ENCODE peak calls at places on chromosomes 4 and X, in four cellular contexts. C, Y, V and J are unnamed samples.
A peak's percentile ranks its signal among the peaks of the same experiment; 100 is the strongest.

GRCh38 chrX:119667111-119667928 is 25.6 kb downstream of the SEPTIN6 start:
- DNase-seq in Y (no peak), V (no peak), C (no peak), J (no peak)

GRCh38 chrX:13015536-13016236 is 28.7 kb downstream of the FAM9C start:
- DNase-seq in Y (no peak), V (no peak), C (no peak), J (no peak)

GRCh38 chrX:39532761-39533160 is 565.0 kb downstream of the BCOR start:
- DNase-seq in V (no peak), C (no peak), Y (no peak), J (no peak)

GRCh38 chr4:165464813-165465381 is 86.1 kb downstream of the CPE start:
- DNase-seq in V (peak; percentile 21), C (no peak), Y (no peak), J (peak; percentile 55)

GRCh38 chr4:138291431-138291830 is 49.3 kb upstream of the SLC7A11 start:
- DNase-seq in Y (no peak), V (no peak), C (no peak), J (no peak)

GRCh38 chrX:110087485-110088356 is 84.8 kb downstream of the TMEM164 start:
- DNase-seq in Y (no peak), C (peak; percentile 80), V (no peak), J (no peak)

GRCh38 chr4:152102184-152103000 is 341.6 kb upstream of the GATB start:
- DNase-seq in C (no peak), V (no peak), Y (no peak), J (no peak)

GRCh38 chr4:155572106-155572703 is 94.4 kb upstream of the GUCY1A1 start:
- DNase-seq in V (no peak), C (no peak), Y (no peak), J (no peak)

GRCh38 chr4:109701566-109702399 is 1.5 kb downstream of the CASP6 start:
- DNase-seq in C (no peak), V (no peak), Y (no peak), J (peak; percentile 29)

GRCh38 chr4:22348410-22348809 is 167.5 kb downstream of the ADGRA3 start:
- DNase-seq in C (peak; percentile 7), Y (no peak), V (no peak), J (no peak)

GRCh38 chr4:40908297-40908696 is 158.5 kb downstream of the NSUN7 start:
- DNase-seq in Y (no peak), V (no peak), C (no peak), J (no peak)

GRCh38 chr4:54958236-54958635 is 167.2 kb downstream of the KDR start:
- DNase-seq in V (no peak), C (no peak), Y (no peak), J (no peak)

GRCh38 chr4:76108467-76109181 is 34.1 kb downstream of the ART3 start:
- DNase-seq in Y (no peak), C (no peak), V (no peak), J (no peak)

GRCh38 chr4:134935320-134935719 is 733.7 kb upstream of the PABPC4L start:
- DNase-seq in C (no peak), V (no peak), Y (no peak), J (no peak)

GRCh38 chr4:105088110-105088879 is 58.4 kb upstream of the TET2 start:
- DNase-seq in Y (no peak), V (no peak), C (peak; percentile 78), J (no peak)

GRCh38 chr4:174352405-174352804 is 68.7 kb downstream of the CEP44 start:
- DNase-seq in V (no peak), C (no peak), Y (no peak), J (no peak)

GRCh38 chr4:138875886-138876608 is 139.5 kb upstream of the NOCT start:
- DNase-seq in V (no peak), C (peak; percentile 79), Y (no peak), J (no peak)

GRCh38 chr4:71229477-71230257 is 109.2 kb upstream of the SLC4A4 start:
- DNase-seq in V (peak; percentile 52), Y (no peak), C (no peak), J (peak; percentile 48)

GRCh38 chrX:17919896-17920446 is 58.9 kb upstream of the RAI2 start:
- DNase-seq in Y (no peak), V (no peak), C (no peak), J (no peak)

GRCh38 chr4:39410415-39410814 is 3.7 kb downstream of the KLB start:
- DNase-seq in V (no peak), C (no peak), Y (no peak), J (no peak)

GRCh38 chr4:169803417-169803816 is 45.7 kb upstream of the HPF1 start:
- DNase-seq in V (no peak), C (no peak), Y (no peak), J (no peak)

GRCh38 chrX:42096262-42096939 is 173.0 kb upstream of the CASK start:
- DNase-seq in Y (peak; percentile 78), C (peak; percentile 90), V (peak; percentile 11), J (no peak)

GRCh38 chrX:97310373-97310772 is 426.7 kb downstream of the RPA4 start:
- DNase-seq in C (no peak), Y (no peak), V (no peak), J (no peak)

GRCh38 chr4:998096-998691 is 5.0 kb upstream of the SLC26A1 start:
- DNase-seq in V (peak; percentile 21), Y (no peak), C (no peak), J (no peak)

GRCh38 chr4:93373893-93374860 is 454.4 kb upstream of the ATOH1 start:
- DNase-seq in C (no peak), Y (no peak), V (no peak), J (no peak)

GRCh38 chr4:103292959-103293358 is 94.8 kb upstream of the CENPE start:
- DNase-seq in V (no peak), C (no peak), Y (no peak), J (no peak)

DNA sequence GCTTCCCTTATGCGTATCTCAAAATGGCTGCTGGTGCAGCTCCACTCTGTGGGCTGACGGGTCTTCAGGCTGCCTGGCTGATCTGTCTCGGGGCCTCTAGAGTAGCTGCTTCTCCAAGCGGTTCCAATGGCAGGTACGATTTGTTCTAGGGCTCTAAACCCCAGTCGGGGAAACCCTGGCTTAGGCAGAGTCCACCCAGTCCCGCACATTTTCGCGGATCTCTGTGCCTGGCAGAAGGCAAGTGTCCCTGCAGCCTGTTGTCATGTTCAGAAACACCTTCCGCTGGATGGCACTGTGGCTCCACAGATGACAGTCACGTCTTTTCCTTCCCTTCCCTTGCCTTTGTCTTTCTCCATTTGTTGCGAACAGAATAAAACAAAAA is 54.4 kb downstream of the NBDY start:
- DNase-seq in V (peak; percentile 86), Y (peak; percentile 78), C (no peak), J (peak; percentile 36)
- TF ChIP-seq CTCF in V (no peak), Y (peak; percentile 20), C (peak; percentile 40), J (peak; percentile 53)

GRCh38 chr4:90030953-90031352 is 96.2 kb upstream of the CCSER1 start:
- DNase-seq in V (no peak), C (no peak), Y (no peak), J (no peak)
- TF ChIP-seq CTCF in V (no peak), C (no peak), Y (no peak), J (no peak)

GRCh38 chrX:15384304-15384703 is at the start of gene VEGFD:
- DNase-seq in Y (no peak), V (no peak), C (no peak), J (no peak)

GRCh38 chrX:15376956-15377355 is 7.3 kb downstream of the VEGFD start:
- DNase-seq in C (no peak), Y (no peak), V (no peak), J (no peak)

DNA sequence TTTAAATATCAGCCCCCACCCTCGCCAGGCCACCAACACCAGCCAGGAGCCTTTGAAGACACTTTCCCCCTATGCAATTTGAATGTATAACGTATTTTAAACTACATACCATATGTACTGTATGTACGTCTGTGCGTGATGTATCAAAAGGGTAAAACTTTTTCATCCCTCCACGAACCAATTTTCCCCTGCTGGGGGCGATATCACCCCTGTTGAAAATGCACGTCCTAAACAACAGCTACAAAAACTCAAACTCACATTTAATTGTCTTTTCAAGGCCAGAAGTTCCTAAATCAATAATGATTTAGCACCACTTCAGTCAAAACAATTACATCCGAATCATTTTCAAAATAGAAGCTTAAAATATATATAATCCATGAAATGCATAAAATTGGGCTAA is 1.4 kb downstream of the VEGFD start:
- DNase-seq in C (no peak), Y (no peak), V (no peak), J (no peak)
- TF ChIP-seq CTCF in C (no peak), Y (no peak), V (no peak), J (no peak)

DNA sequence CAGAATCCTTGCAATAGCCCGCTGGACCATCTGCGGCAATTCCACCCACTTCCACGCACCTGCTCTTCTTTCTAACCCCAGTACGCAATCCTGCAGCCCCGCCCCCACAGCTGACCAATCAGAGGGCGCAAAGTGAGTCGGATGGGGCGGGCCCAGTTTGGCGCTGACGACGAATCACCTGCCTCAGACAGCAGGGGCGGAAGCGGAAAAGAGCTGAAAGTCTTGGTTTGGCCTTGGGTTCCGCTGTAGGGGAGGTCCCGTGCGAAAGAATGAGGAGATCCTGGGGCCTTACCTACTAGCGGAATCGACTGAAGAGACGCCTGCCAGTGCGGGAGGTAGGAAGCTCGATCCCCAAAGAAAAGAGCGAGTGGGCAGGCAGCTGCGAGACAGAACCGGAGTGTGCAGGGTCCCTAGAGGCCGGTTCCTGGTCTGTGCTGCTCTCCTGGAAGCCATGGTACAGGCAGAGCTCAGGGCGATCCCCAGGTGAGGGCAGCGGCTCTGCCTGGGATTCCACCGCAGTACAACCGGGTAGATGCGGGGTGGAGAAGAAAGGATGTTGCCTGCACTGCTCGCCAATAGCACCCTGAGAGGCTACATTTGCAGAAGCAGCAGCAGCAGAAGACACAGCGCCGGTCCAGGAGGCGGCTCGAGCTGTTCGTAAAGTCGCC is at the start of gene TMEM184C:
- DNase-seq in Y (peak; percentile 99), C (peak; percentile 56), V (peak; percentile 98), J (peak; percentile 87)
- TF ChIP-seq CTCF in Y (no peak), C (no peak), V (no peak), J (no peak)

GRCh38 chr4:119136541-119136940 is 909 bp downstream of the MYOZ2 start:
- DNase-seq in Y (no peak), C (no peak), V (no peak), J (no peak)
- TF ChIP-seq CTCF in Y (no peak), C (no peak), V (no peak), J (no peak)

GRCh38 chr4:41963105-41963504 is 18.5 kb upstream of the DCAF4L1 start:
- DNase-seq in C (no peak), Y (no peak), V (no peak), J (no peak)
- TF ChIP-seq CTCF in C (peak; percentile 16), Y (peak; percentile 15), V (peak; percentile 18), J (peak; percentile 38)

DNA sequence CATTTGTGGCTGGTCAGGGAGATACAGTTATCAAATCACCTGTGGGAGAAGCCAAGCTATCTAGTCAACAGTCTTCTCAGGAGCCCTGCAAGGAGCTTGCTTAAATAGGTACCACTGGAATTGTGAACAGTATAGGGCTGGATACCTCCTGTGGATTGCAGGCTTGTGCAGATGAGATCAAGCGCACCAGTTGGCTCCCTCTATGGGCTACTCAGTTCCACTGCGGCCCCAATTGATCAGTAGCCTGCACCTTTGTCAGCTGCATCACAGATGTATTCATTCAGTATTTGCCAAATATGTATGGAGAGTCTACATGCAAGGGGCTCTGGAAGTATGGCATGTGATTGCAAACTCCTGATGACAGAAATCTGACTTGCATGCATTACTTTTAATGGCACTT is 28.6 kb downstream of the TEX13A start:
- DNase-seq in Y (no peak), V (peak; percentile 25), C (no peak), J (peak; percentile 12)
- TF ChIP-seq CTCF in Y (no peak), V (peak; percentile 11), C (peak; percentile 51), J (peak; percentile 24)

GRCh38 chrX:46959101-46959500 is 46.9 kb downstream of the JADE3 start:
- DNase-seq in C (no peak), Y (no peak), V (no peak), J (no peak)
- TF ChIP-seq CTCF in C (no peak), Y (no peak), V (no peak), J (no peak)

GRCh38 chr4:95548738-95549245 is at the start of gene UNC5C:
- DNase-seq in Y (peak; percentile 90), V (peak; percentile 24), C (no peak), J (no peak)
- TF ChIP-seq CTCF in Y (no peak), V (no peak), C (no peak), J (no peak)